ENCODE peak calls at places on chromosomes 5 and 9, in four cellular contexts. T is AG04450, A is AG09309, I is tibial artery. Z is an unnamed sample.

GRCh38 chr5:173472164-173472563 is 143.9 kb upstream of the STC2 start:
- DNase-seq in T (peak; percentile 93), A (peak; percentile 94), I (peak; percentile 89), Z (peak; percentile 98)

GRCh38 chr5:177427919-177428573 is 1.6 kb downstream of the GRK6 start:
- DNase-seq in T (no peak), A (no peak), I (no peak), Z (no peak)

GRCh38 chr5:59745422-59745863 is 148.1 kb downstream of the PDE4D start:
- DNase-seq in T (no peak), A (peak; percentile 59), I (peak; percentile 92), Z (peak; percentile 100)

GRCh38 chr9:126673689-126674364 is 60.1 kb downstream of the LMX1B start:
- DNase-seq in T (no peak), A (no peak), I (no peak), Z (no peak)

GRCh38 chr5:110309222-110309621 is 417.2 kb downstream of the TMEM232 start:
- DNase-seq in T (no peak), A (no peak), I (no peak), Z (no peak)

GRCh38 chr9:136138566-136138965 is 19.9 kb upstream of the TMEM250 start:
- DNase-seq in T (no peak), A (no peak), I (no peak), Z (no peak)

GRCh38 chr5:127353761-127354160 is 63.2 kb downstream of the MEGF10 start:
- DNase-seq in T (no peak), A (no peak), I (no peak), Z (no peak)

GRCh38 chr9:10228082-10228481 is 384.7 kb downstream of the PTPRD start:
- DNase-seq in T (no peak), A (no peak), I (no peak), Z (no peak)

GRCh38 chr9:137605146-137606004 is at the start of gene ARRDC1:
- DNase-seq in T (peak; percentile 74), A (peak; percentile 21), I (peak; percentile 96), Z (no peak)

GRCh38 chr5:171275822-171276544 is 33.1 kb upstream of the TLX3 start:
- DNase-seq in T (no peak), A (no peak), I (no peak), Z (no peak)

GRCh38 chr5:73304381-73304780 is 131.4 kb downstream of the TMEM174 start:
- DNase-seq in T (no peak), A (no peak), I (no peak), Z (peak; percentile 43)

GRCh38 chr5:140575309-140575708 is 10.7 kb downstream of the SLC35A4 start:
- DNase-seq in T (no peak), A (no peak), I (no peak), Z (no peak)

GRCh38 chr9:135067091-135067710 is 20.3 kb upstream of the OLFM1 start:
- DNase-seq in T (no peak), A (no peak), I (peak; percentile 27), Z (no peak)

GRCh38 chr5:139273322-139273571 is 20.3 kb upstream of the MATR3 start:
- DNase-seq in T (no peak), A (no peak), I (no peak), Z (no peak)

GRCh38 chr5:15598294-15598902 is 98.4 kb downstream of the FBXL7 start:
- DNase-seq in T (no peak), A (no peak), I (no peak), Z (no peak)

GRCh38 chr5:25006734-25007133 is 362.0 kb upstream of the CDH10 start:
- DNase-seq in T (no peak), A (no peak), I (no peak), Z (peak; percentile 34)

GRCh38 chr5:13108281-13108680 is 836.2 kb downstream of the DNAH5 start:
- DNase-seq in T (no peak), A (no peak), I (no peak), Z (no peak)

GRCh38 chr9:8366161-8366926 is 566.8 kb upstream of the DMAC1 start:
- DNase-seq in T (no peak), A (no peak), I (no peak), Z (peak; percentile 6)

GRCh38 chr5:123517479-123517878 is 5.5 kb downstream of the CSNK1G3 start:
- DNase-seq in T (no peak), A (no peak), I (no peak), Z (no peak)

GRCh38 chr5:13566903-13567339 is 377.6 kb downstream of the DNAH5 start:
- DNase-seq in T (no peak), A (peak; percentile 72), I (no peak), Z (peak; percentile 39)

GRCh38 chr5:179612577-179613459 is 10.7 kb downstream of the HNRNPH1 start:
- DNase-seq in T (no peak), A (no peak), I (peak; percentile 32), Z (no peak)

GRCh38 chr5:108801776-108802175 is 54.1 kb downstream of the FER start:
- DNase-seq in T (peak; percentile 77), A (peak; percentile 75), I (no peak), Z (peak; percentile 46)

GRCh38 chr9:93173365-93174150 is 10.4 kb upstream of the WNK2 start:
- DNase-seq in T (no peak), A (no peak), I (no peak), Z (no peak)

GRCh38 chr9:135662758-135663450 is at the start of gene LCN9:
- DNase-seq in T (no peak), A (no peak), I (peak; percentile 56), Z (no peak)

GRCh38 chr9:99093492-99093791 is 11.5 kb upstream of the TGFBR1 start:
- DNase-seq in T (no peak), A (no peak), I (no peak), Z (no peak)

GRCh38 chr9:3900673-3901318 is 375.0 kb upstream of the RFX3 start:
- DNase-seq in T (no peak), A (no peak), I (no peak), Z (no peak)

GRCh38 chr5:134138416-134139376 is 24.2 kb downstream of the TCF7 start:
- DNase-seq in T (no peak), A (peak; percentile 21), I (no peak), Z (no peak)

GRCh38 chr9:87497080-87497603 is 525 bp upstream of the DAPK1 start:
- DNase-seq in T (no peak), A (no peak), I (no peak), Z (no peak)

GRCh38 chr9:111661802-111662491 is 542 bp downstream of the GNG10 start:
- DNase-seq in T (no peak), A (no peak), I (peak; percentile 66), Z (no peak)

GRCh38 chr9:75188756-75189155 is 100.4 kb downstream of the OSTF1 start:
- DNase-seq in T (no peak), A (no peak), I (no peak), Z (no peak)

GRCh38 chr9:120016231-120016630 is 563.7 kb downstream of the CDK5RAP2 start:
- DNase-seq in T (no peak), A (no peak), I (no peak), Z (no peak)

GRCh38 chr9:135192686-135193085 is 105.2 kb downstream of the OLFM1 start:
- DNase-seq in T (no peak), A (no peak), I (no peak), Z (no peak)

GRCh38 chr9:35812025-35812602 is at the start of gene SPAG8:
- DNase-seq in T (peak; percentile 90), A (peak; percentile 85), I (peak; percentile 98), Z (peak; percentile 76)

GRCh38 chr5:79333852-79334557 is 98.1 kb downstream of the JMY start:
- DNase-seq in T (no peak), A (no peak), I (no peak), Z (no peak)

GRCh38 chr5:154940772-154941620 is at the start of gene MRPL22:
- DNase-seq in T (peak; percentile 88), A (peak; percentile 71), I (peak; percentile 94), Z (peak; percentile 69)
- TF ChIP-seq CTCF in T (no peak), A (no peak), I (peak; percentile 15), Z (no peak)

GRCh38 chr9:79580065-79580464 is 8.3 kb downstream of the TLE4 start:
- DNase-seq in T (no peak), A (no peak), I (no peak), Z (no peak)
- H3K4me3 ChIP-seq in T (no peak overlapping the region), A (no peak overlapping the region), I (no peak overlapping the region), Z (no peak overlapping the region)

GRCh38 chr5:94967525-94967924 is 317.4 kb downstream of the MCTP1 start:
- DNase-seq in T (no peak), A (no peak), I (no peak), Z (no peak)

GRCh38 chr5:94972268-94972667 is 312.6 kb downstream of the MCTP1 start:
- DNase-seq in T (no peak), A (no peak), I (no peak), Z (no peak)

GRCh38 chr5:94968507-94969095 is 316.3 kb downstream of the MCTP1 start:
- DNase-seq in T (peak; percentile 33), A (peak; percentile 42), I (no peak), Z (peak; percentile 47)

DNA sequence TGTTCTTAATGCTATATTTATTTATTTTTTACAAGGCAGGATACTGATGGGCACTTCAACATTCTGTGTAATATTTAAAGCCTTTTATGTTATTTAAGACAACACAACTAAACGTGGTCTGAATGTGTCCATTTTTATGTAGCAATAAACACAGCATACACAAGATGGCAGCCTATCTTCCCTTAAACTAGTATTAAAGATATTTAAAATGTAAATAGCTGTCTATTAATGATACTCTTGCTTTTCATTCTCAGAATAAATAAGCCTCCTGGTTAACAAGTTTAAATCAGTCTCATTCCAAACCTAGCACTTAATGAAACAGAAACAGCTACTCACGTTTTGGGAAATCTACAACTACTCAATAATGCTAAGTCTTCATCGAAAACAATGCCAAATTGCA is 315.7 kb downstream of the MCTP1 start:
- DNase-seq in T (no peak), A (no peak), I (no peak), Z (peak; percentile 19)
- TF ChIP-seq CTCF in T (peak; percentile 38), A (peak; percentile 22), I (no peak), Z (peak; percentile 46)

GRCh38 chr5:96687080-96687479 is 24.9 kb downstream of the CAST start:
- DNase-seq in T (no peak), A (no peak), I (no peak), Z (no peak)
- H3K4me3 ChIP-seq in T (no peak overlapping the region), A (no peak overlapping the region), I (no peak overlapping the region), Z (no peak overlapping the region)

DNA sequence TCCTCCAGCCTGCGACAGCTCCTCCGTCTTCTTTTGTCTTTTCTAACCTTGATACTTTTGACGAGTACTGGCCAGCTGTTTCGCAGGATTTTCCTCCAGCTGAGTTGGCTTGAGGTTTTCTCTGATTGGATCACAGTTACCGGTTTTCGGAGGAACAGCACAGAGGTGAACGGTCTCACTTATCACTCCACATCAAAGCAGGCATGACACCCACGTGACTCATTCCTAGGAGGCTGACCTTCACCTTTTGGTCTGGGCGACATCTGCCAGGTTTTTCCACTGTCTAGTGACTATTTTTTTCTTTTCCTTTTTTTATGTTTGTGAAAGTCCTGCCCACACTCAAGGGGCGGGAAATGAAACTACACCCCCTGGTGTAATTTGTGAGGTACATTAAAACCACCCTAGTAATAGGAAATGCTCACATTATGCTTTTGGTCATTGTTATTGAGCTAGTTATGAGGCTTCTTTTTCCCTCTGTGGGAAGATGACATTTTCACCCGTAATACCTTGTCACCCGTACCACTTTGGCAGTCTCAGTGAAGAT is 319.2 kb downstream of the GADD45G start:
- DNase-seq in T (no peak), A (no peak), I (no peak), Z (no peak)
- TF ChIP-seq CTCF in T (no peak), A (no peak), I (no peak), Z (no peak)

GRCh38 chr9:131402073-131402472 is 8.2 kb downstream of the PRRC2B start:
- DNase-seq in T (no peak), A (no peak), I (no peak), Z (no peak)
- H3K4me3 ChIP-seq in T (no peak overlapping the region), A (no peak overlapping the region), I (peak overlapping the region; percentile 10), Z (no peak overlapping the region)

GRCh38 chr9:124410321-124410913 is 4.8 kb downstream of the PSMB7 start:
- DNase-seq in T (no peak), A (no peak), I (no peak), Z (no peak)
- TF ChIP-seq CTCF in T (peak; percentile 51), A (peak; percentile 27), I (peak; percentile 4), Z (peak; percentile 44)